ENCODE peak calls at places on chromosomes 1 and 21, in six cellular contexts. F is A549, A is heart left ventricle, O is endothelial cell of umbilical vein, J is pancreas, D is HS-5. M is an unnamed sample.

GRCh38 chr1:60621524-60621923 is 460.8 kb upstream of the NFIA start:
- DNase-seq in F (no peak), A (no peak), O (peak; percentile 90), J (peak; percentile 12), D (no peak), M (no peak)

GRCh38 chr1:234069760-234070159 is 165.3 kb downstream of the SLC35F3 start:
- DNase-seq in F (no peak), A (no peak), O (no peak), J (no peak), D (no peak), M (no peak)

GRCh38 chr1:66525086-66525485 is 8.9 kb upstream of the SGIP1 start:
- DNase-seq in F (no peak), A (no peak), O (no peak), J (no peak), D (no peak), M (no peak)

GRCh38 chr1:108862698-108863477 is 6.0 kb upstream of the AKNAD1 start:
- DNase-seq in F (no peak), A (no peak), O (no peak), J (no peak), D (no peak), M (no peak)

GRCh38 chr1:119687391-119688079 is 24.2 kb upstream of the PHGDH start:
- DNase-seq in F (no peak), A (no peak), O (no peak), J (no peak), D (no peak), M (no peak)

GRCh38 chr1:205062319-205062718 is 19.3 kb downstream of the CNTN2 start:
- DNase-seq in F (no peak), A (no peak), O (no peak), J (no peak), D (no peak), M (no peak)

GRCh38 chr1:35570589-35571137 is 2.5 kb upstream of the TFAP2E start:
- DNase-seq in F (no peak), A (no peak), O (no peak), J (no peak), D (no peak), M (no peak)

GRCh38 chr1:54398963-54399528 is 7.1 kb downstream of the SSBP3 start:
- DNase-seq in F (no peak), A (no peak), O (no peak), J (no peak), D (no peak), M (no peak)

GRCh38 chr1:160046494-160047115 is 14.8 kb upstream of the PIGM start:
- DNase-seq in F (peak; percentile 75), A (peak; percentile 61), O (peak; percentile 21), J (peak; percentile 81), D (no peak), M (no peak)

GRCh38 chr1:88595355-88595754 is 88.7 kb upstream of the PKN2 start:
- DNase-seq in F (no peak), A (no peak), O (peak; percentile 63), J (no peak), D (peak; percentile 52), M (no peak)

GRCh38 chr1:7565099-7565750 is 205.9 kb upstream of the VAMP3 start:
- DNase-seq in F (no peak), A (no peak), O (no peak), J (no peak), D (no peak), M (no peak)

GRCh38 chr1:64745181-64745985 is 508 bp downstream of the RAVER2 start:
- DNase-seq in F (peak; percentile 4), A (no peak), O (peak; percentile 43), J (peak; percentile 7), D (no peak), M (no peak)

GRCh38 chr1:34460193-34460592 is 283.5 kb downstream of the C1orf94 start:
- DNase-seq in F (peak; percentile 15), A (no peak), O (no peak), J (peak; percentile 26), D (no peak), M (no peak)

GRCh38 chr21:39348355-39349210 is at the start of gene HMGN1:
- DNase-seq in F (peak; percentile 17), A (peak; percentile 89), O (peak; percentile 80), J (peak; percentile 86), D (peak; percentile 29), M (peak; percentile 89)

GRCh38 chr1:233061265-233061664 is 110.9 kb downstream of the NTPCR start:
- DNase-seq in F (no peak), A (no peak), O (no peak), J (no peak), D (no peak), M (no peak)

GRCh38 chr1:168202941-168203654 is 22.7 kb upstream of the SFT2D2 start:
- DNase-seq in F (no peak), A (no peak), O (no peak), J (no peak), D (no peak), M (no peak)

GRCh38 chr1:112636597-112637256 is 17.1 kb downstream of the CAPZA1 start:
- DNase-seq in F (peak; percentile 17), A (no peak), O (peak; percentile 63), J (no peak), D (no peak), M (no peak)

GRCh38 chr1:117673405-117673804 is 67.6 kb downstream of the TENT5C start:
- DNase-seq in F (no peak), A (no peak), O (no peak), J (no peak), D (peak; percentile 54), M (no peak)

GRCh38 chr1:229410692-229411433 is 23.0 kb downstream of the ACTA1 start:
- DNase-seq in F (peak; percentile 66), A (peak; percentile 90), O (no peak), J (peak; percentile 80), D (peak; percentile 39), M (no peak)

GRCh38 chr21:36040389-36040788 is 19.9 kb downstream of the SETD4 start:
- DNase-seq in F (no peak), A (no peak), O (no peak), J (no peak), D (no peak), M (no peak)

GRCh38 chr1:236287356-236287755 is 5.6 kb upstream of the ERO1B start:
- DNase-seq in F (no peak), A (no peak), O (no peak), J (no peak), D (no peak), M (no peak)

GRCh38 chr1:154213274-154213673 is 7.1 kb upstream of the CFAP141 start:
- DNase-seq in F (peak; percentile 43), A (no peak), O (no peak), J (no peak), D (peak; percentile 69), M (no peak)

GRCh38 chr1:117544509-117545109 is 61.2 kb upstream of the TENT5C start:
- DNase-seq in F (no peak), A (no peak), O (no peak), J (no peak), D (no peak), M (no peak)

GRCh38 chr1:208523007-208523406 is 278.8 kb upstream of the PLXNA2 start:
- DNase-seq in F (no peak), A (no peak), O (no peak), J (no peak), D (no peak), M (no peak)

GRCh38 chr1:43527111-43527878 is 3.4 kb upstream of the PTPRF start:
- DNase-seq in F (no peak), A (peak; percentile 71), O (no peak), J (no peak), D (no peak), M (no peak)

GRCh38 chr1:37255868-37256267 is 218.5 kb upstream of the ZC3H12A start:
- DNase-seq in F (no peak), A (no peak), O (no peak), J (no peak), D (no peak), M (no peak)

GRCh38 chr1:48492392-48492791 is 20.4 kb upstream of the SPATA6 start:
- DNase-seq in F (no peak), A (no peak), O (peak; percentile 67), J (no peak), D (no peak), M (no peak)

GRCh38 chr1:2921970-2922686 is 99.1 kb upstream of the ACTRT2 start:
- DNase-seq in F (peak; percentile 10), A (no peak), O (no peak), J (no peak), D (no peak), M (no peak)

GRCh38 chr1:67764674-67765073 is 68.6 kb downstream of the GNG12 start:
- DNase-seq in F (no peak), A (no peak), O (no peak), J (no peak), D (no peak), M (no peak)

M was measured in natural killer cell treated with Interleukin-12 subunit alpha and Interleukin-12 subunit beta and Interleukin-15 and Interleukin-18, amount 100 ng/mL, for 72 hours.